ENCODE peak calls at places on chromosomes 12 and 14, in nine cellular contexts. One of them, this sample, is unnamed.

GRCh38 chr12:26971963-26972362 is 33.7 kb downstream of the FGFR1OP2 start:
- DNase-seq in suprapubic skin: no peak
- DNase-seq in tibial nerve: no peak
- DNase-seq in A549: no peak
- DNase-seq in HepG2: no peak
- DNase-seq in SK-N-SH: no peak
- DNase-seq in upper lobe of left lung: no peak
- DNase-seq in GM12878: peak
- DNase-seq in ovary: no peak
- DNase-seq in this sample: no peak

GRCh38 chr14:79418649-79419415 is 792.5 kb downstream of the DIO2 start:
- DNase-seq in SK-N-SH: no peak
- DNase-seq in GM12878: no peak
- DNase-seq in HepG2: no peak
- DNase-seq in tibial nerve: no peak
- DNase-seq in A549: no peak
- DNase-seq in suprapubic skin: no peak
- DNase-seq in ovary: no peak
- DNase-seq in upper lobe of left lung: no peak
- DNase-seq in this sample: no peak

GRCh38 chr12:131616316-131617098 is 94.4 kb upstream of the SFSWAP start:
- DNase-seq in SK-N-SH: no peak
- DNase-seq in tibial nerve: no peak
- DNase-seq in A549: no peak
- DNase-seq in HepG2: no peak
- DNase-seq in upper lobe of left lung: no peak
- DNase-seq in ovary: no peak
- DNase-seq in GM12878: no peak
- DNase-seq in suprapubic skin: no peak
- DNase-seq in this sample: no peak

GRCh38 chr12:6943387-6943718 is 263 bp upstream of the RNU7-1 start:
- DNase-seq in SK-N-SH: peak
- DNase-seq in A549: peak
- DNase-seq in upper lobe of left lung: peak
- DNase-seq in ovary: peak
- DNase-seq in HepG2: peak
- DNase-seq in suprapubic skin: peak
- DNase-seq in tibial nerve: peak
- DNase-seq in GM12878: no peak
- DNase-seq in this sample: no peak

GRCh38 chr12:75389706-75390105 is 1.2 kb upstream of the GLIPR1L2 start:
- DNase-seq in tibial nerve: no peak
- DNase-seq in GM12878: no peak
- DNase-seq in HepG2: no peak
- DNase-seq in SK-N-SH: no peak
- DNase-seq in upper lobe of left lung: no peak
- DNase-seq in suprapubic skin: no peak
- DNase-seq in ovary: no peak
- DNase-seq in A549: no peak
- DNase-seq in this sample: no peak

GRCh38 chr12:126627596-126627995 is 1562.4 kb downstream of the AACS start:
- DNase-seq in ovary: no peak
- DNase-seq in GM12878: no peak
- DNase-seq in A549: no peak
- DNase-seq in tibial nerve: no peak
- DNase-seq in HepG2: no peak
- DNase-seq in suprapubic skin: no peak
- DNase-seq in SK-N-SH: no peak
- DNase-seq in upper lobe of left lung: no peak
- DNase-seq in this sample: no peak

GRCh38 chr12:117018276-117018675 is 80.9 kb downstream of the TESC start:
- DNase-seq in suprapubic skin: no peak
- DNase-seq in upper lobe of left lung: no peak
- DNase-seq in A549: no peak
- DNase-seq in tibial nerve: no peak
- DNase-seq in ovary: no peak
- DNase-seq in HepG2: no peak
- DNase-seq in GM12878: no peak
- DNase-seq in SK-N-SH: no peak
- DNase-seq in this sample: no peak

GRCh38 chr12:130161261-130162231 is 718 bp upstream of the FZD10 start:
- DNase-seq in ovary: peak
- DNase-seq in GM12878: no peak
- DNase-seq in upper lobe of left lung: no peak
- DNase-seq in tibial nerve: no peak
- DNase-seq in SK-N-SH: peak
- DNase-seq in A549: no peak
- DNase-seq in suprapubic skin: no peak
- DNase-seq in HepG2: no peak
- DNase-seq in this sample: no peak

GRCh38 chr12:26274441-26275312 is 79.3 kb downstream of the SSPN start:
- DNase-seq in A549: peak
- DNase-seq in suprapubic skin: peak
- DNase-seq in HepG2: peak
- DNase-seq in ovary: peak
- DNase-seq in upper lobe of left lung: peak
- DNase-seq in tibial nerve: peak
- DNase-seq in SK-N-SH: peak
- DNase-seq in GM12878: peak
- DNase-seq in this sample: peak

GRCh38 chr12:104669851-104670337 is 213.1 kb downstream of the CHST11 start:
- DNase-seq in HepG2: no peak
- DNase-seq in suprapubic skin: no peak
- DNase-seq in SK-N-SH: no peak
- DNase-seq in upper lobe of left lung: peak
- DNase-seq in tibial nerve: no peak
- DNase-seq in ovary: peak
- DNase-seq in GM12878: peak
- DNase-seq in A549: no peak
- DNase-seq in this sample: no peak

GRCh38 chr12:27003421-27004311 is 10.5 kb downstream of the TM7SF3 start:
- DNase-seq in upper lobe of left lung: no peak
- DNase-seq in ovary: no peak
- DNase-seq in GM12878: no peak
- DNase-seq in suprapubic skin: no peak
- DNase-seq in A549: no peak
- DNase-seq in tibial nerve: no peak
- DNase-seq in HepG2: no peak
- DNase-seq in SK-N-SH: peak
- DNase-seq in this sample: no peak

GRCh38 chr12:42689699-42690098 is 100.2 kb upstream of the PRICKLE1 start:
- DNase-seq in HepG2: no peak
- DNase-seq in tibial nerve: no peak
- DNase-seq in suprapubic skin: no peak
- DNase-seq in GM12878: no peak
- DNase-seq in ovary: no peak
- DNase-seq in SK-N-SH: no peak
- DNase-seq in A549: no peak
- DNase-seq in upper lobe of left lung: no peak
- DNase-seq in this sample: no peak

GRCh38 chr14:104341532-104342434 is 203.4 kb downstream of the KIF26A start:
- DNase-seq in SK-N-SH: peak
- DNase-seq in upper lobe of left lung: peak
- DNase-seq in tibial nerve: no peak
- DNase-seq in ovary: peak
- DNase-seq in HepG2: peak
- DNase-seq in A549: peak
- DNase-seq in GM12878: no peak
- DNase-seq in suprapubic skin: no peak
- DNase-seq in this sample: no peak

GRCh38 chr14:74941676-74942097 is 13.7 kb downstream of the PGF start:
- DNase-seq in ovary: no peak
- DNase-seq in upper lobe of left lung: peak
- DNase-seq in tibial nerve: no peak
- DNase-seq in suprapubic skin: no peak
- DNase-seq in SK-N-SH: no peak
- DNase-seq in HepG2: no peak
- DNase-seq in A549: no peak
- DNase-seq in GM12878: no peak
- DNase-seq in this sample: no peak

GRCh38 chr14:91996951-91997371 is 42.9 kb downstream of the TRIP11 start:
- DNase-seq in tibial nerve: no peak
- DNase-seq in HepG2: peak
- DNase-seq in A549: peak
- DNase-seq in upper lobe of left lung: no peak
- DNase-seq in GM12878: no peak
- DNase-seq in suprapubic skin: no peak
- DNase-seq in SK-N-SH: peak
- DNase-seq in ovary: no peak
- DNase-seq in this sample: no peak

GRCh38 chr12:49928476-49928875 is 22.1 kb upstream of the AQP2 start:
- DNase-seq in GM12878: no peak
- DNase-seq in SK-N-SH: no peak
- DNase-seq in ovary: no peak
- DNase-seq in HepG2: no peak
- DNase-seq in A549: no peak
- DNase-seq in suprapubic skin: no peak
- DNase-seq in upper lobe of left lung: peak
- DNase-seq in tibial nerve: no peak
- DNase-seq in this sample: no peak

GRCh38 chr12:9636807-9637206 is 29.1 kb upstream of the KLRB1 start:
- DNase-seq in GM12878: no peak
- DNase-seq in ovary: no peak
- DNase-seq in A549: peak
- DNase-seq in SK-N-SH: no peak
- DNase-seq in HepG2: peak
- DNase-seq in upper lobe of left lung: no peak
- DNase-seq in suprapubic skin: no peak
- DNase-seq in tibial nerve: no peak
- DNase-seq in this sample: no peak

GRCh38 chr12:100384549-100384916 is 27.7 kb downstream of the SLC17A8 start:
- DNase-seq in A549: no peak
- DNase-seq in HepG2: no peak
- DNase-seq in suprapubic skin: no peak
- DNase-seq in GM12878: no peak
- DNase-seq in upper lobe of left lung: no peak
- DNase-seq in ovary: no peak
- DNase-seq in SK-N-SH: no peak
- DNase-seq in tibial nerve: no peak
- DNase-seq in this sample: no peak

DNA sequence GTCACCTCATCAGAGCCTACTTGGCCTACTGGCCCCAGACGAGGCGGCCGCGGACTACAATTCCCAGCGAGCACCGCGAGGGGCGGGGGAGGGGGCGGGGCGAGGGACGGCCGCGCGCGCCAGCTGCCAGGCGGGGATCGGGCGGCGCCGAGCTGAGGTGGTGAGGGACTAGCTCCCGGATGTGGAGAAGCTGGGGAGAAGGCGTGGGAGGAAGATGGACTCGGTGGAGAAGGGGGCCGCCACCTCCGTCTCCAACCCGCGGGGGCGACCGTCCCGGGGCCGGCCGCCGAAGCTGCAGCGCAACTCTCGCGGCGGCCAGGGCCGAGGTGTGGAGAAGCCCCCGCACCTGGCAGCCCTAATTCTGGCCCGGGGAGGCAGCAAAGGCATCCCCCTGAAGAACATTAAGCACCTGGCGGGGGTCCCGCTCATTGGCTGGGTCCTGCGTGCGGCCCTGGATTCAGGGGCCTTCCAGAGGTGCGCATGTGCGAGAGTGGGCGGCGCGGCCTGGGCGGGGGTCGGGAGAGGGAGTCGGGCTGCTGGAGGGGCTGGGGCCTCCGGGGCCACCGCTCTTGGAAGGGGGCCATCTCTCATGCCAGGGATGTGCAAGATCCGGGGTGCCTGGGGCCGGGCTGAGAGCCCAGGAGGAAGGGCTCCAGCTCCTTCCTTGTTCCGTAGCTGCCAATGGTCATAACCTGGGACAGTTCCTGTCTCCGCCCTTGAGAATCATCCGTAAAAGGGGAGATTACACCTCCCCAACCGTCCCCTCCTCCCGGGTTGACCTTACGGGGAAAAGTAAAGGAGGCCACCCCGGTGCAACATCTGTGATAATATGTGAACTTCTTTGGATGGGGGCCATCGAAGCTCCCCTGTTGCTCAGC is at the start of gene CMAS:
- DNase-seq in HepG2: peak
- DNase-seq in ovary: peak
- DNase-seq in GM12878: peak
- DNase-seq in suprapubic skin: peak
- DNase-seq in upper lobe of left lung: peak
- DNase-seq in tibial nerve: peak
- DNase-seq in SK-N-SH: peak
- DNase-seq in A549: peak
- DNase-seq in this sample: peak
- TF ChIP-seq EP300 in HepG2: no peak
- TF ChIP-seq EP300 in ovary: no peak
- TF ChIP-seq EP300 in GM12878: no peak
- TF ChIP-seq EP300 in suprapubic skin: no peak
- TF ChIP-seq EP300 in upper lobe of left lung: no peak
- TF ChIP-seq EP300 in tibial nerve: no peak
- TF ChIP-seq EP300 in SK-N-SH: no peak
- TF ChIP-seq EP300 in A549: no peak
- TF ChIP-seq EP300 in this sample: no peak

GRCh38 chr12:47377414-47378221 is 297.9 kb upstream of the AMIGO2 start:
- DNase-seq in ovary: peak
- DNase-seq in GM12878: no peak
- DNase-seq in A549: peak
- DNase-seq in HepG2: no peak
- DNase-seq in tibial nerve: peak
- DNase-seq in upper lobe of left lung: peak
- DNase-seq in suprapubic skin: peak
- DNase-seq in SK-N-SH: no peak
- DNase-seq in this sample: no peak
- H3K27ac ChIP-seq in ovary: no peak
- H3K27ac ChIP-seq in GM12878: no peak
- H3K27ac ChIP-seq in A549: peak
- H3K27ac ChIP-seq in HepG2: no peak
- H3K27ac ChIP-seq in tibial nerve: peak
- H3K27ac ChIP-seq in upper lobe of left lung: no peak
- H3K27ac ChIP-seq in suprapubic skin: no peak
- H3K27ac ChIP-seq in SK-N-SH: peak
- H3K27ac ChIP-seq in this sample: peak

GRCh38 chr12:122882908-122883563 is 12.9 kb downstream of the VPS37B start:
- DNase-seq in ovary: no peak
- DNase-seq in SK-N-SH: no peak
- DNase-seq in upper lobe of left lung: no peak
- DNase-seq in HepG2: no peak
- DNase-seq in tibial nerve: no peak
- DNase-seq in suprapubic skin: no peak
- DNase-seq in A549: no peak
- DNase-seq in GM12878: no peak
- DNase-seq in this sample: no peak
- H3K4me3 ChIP-seq in ovary: no peak
- H3K4me3 ChIP-seq in SK-N-SH: no peak
- H3K4me3 ChIP-seq in upper lobe of left lung: no peak
- H3K4me3 ChIP-seq in HepG2: no peak
- H3K4me3 ChIP-seq in tibial nerve: no peak
- H3K4me3 ChIP-seq in suprapubic skin: no peak
- H3K4me3 ChIP-seq in A549: no peak
- H3K4me3 ChIP-seq in GM12878: no peak
- H3K4me3 ChIP-seq in this sample: no peak

DNA sequence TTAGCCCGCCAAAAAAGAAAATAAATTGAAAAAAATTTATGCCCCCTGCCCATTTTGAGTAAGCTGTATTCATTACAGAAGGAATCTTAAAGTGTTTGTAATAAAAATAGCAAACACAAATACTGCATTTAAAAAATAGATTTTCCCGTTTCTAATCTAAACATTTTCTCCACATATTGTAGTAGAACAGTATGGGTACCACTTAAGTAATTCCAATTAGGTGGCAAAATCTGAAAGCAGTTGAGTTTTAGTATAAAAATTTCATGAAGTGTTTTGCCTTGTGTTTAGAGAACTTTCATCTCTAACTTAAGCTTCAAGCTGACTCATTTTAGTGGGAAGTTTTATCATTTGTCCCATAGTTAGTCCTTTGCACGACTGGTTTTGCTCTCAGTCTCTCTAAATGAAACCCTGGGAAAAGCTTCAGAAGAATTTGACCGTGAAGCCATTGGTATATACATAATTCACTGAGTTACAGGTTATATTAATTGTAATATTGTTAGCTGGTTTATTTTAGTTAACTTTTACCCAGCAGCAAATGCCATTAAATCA is 214.6 kb downstream of the ERC1 start:
- DNase-seq in upper lobe of left lung: no peak
- DNase-seq in ovary: no peak
- DNase-seq in A549: no peak
- DNase-seq in SK-N-SH: no peak
- DNase-seq in suprapubic skin: no peak
- DNase-seq in tibial nerve: no peak
- DNase-seq in HepG2: no peak
- DNase-seq in GM12878: no peak
- DNase-seq in this sample: no peak
- TF ChIP-seq EP300 in upper lobe of left lung: no peak
- TF ChIP-seq EP300 in ovary: no peak
- TF ChIP-seq EP300 in A549: no peak
- TF ChIP-seq EP300 in SK-N-SH: no peak
- TF ChIP-seq EP300 in suprapubic skin: no peak
- TF ChIP-seq EP300 in tibial nerve: no peak
- TF ChIP-seq EP300 in HepG2: no peak
- TF ChIP-seq EP300 in GM12878: no peak
- TF ChIP-seq EP300 in this sample: no peak